ENCODE peak calls at places on chromosomes 2 and 18, in four cellular contexts. One of them, this sample, is unnamed.

GRCh38 chr2:64644240-64645013 is 9.3 kb downstream of the SERTAD2 start:
- DNase-seq in H9: peak
- DNase-seq in effector memory CD8-positive, alpha-beta T cell: no peak
- DNase-seq in hypothalamus: no peak
- DNase-seq in this sample: no peak

GRCh38 chr2:56801770-56802169 is 618.0 kb downstream of the CCDC85A start:
- DNase-seq in effector memory CD8-positive, alpha-beta T cell: no peak
- DNase-seq in H9: no peak
- DNase-seq in hypothalamus: no peak
- DNase-seq in this sample: no peak

GRCh38 chr2:15189236-15189635 is 371.9 kb downstream of the NBAS start:
- DNase-seq in hypothalamus: no peak
- DNase-seq in H9: peak
- DNase-seq in effector memory CD8-positive, alpha-beta T cell: no peak
- DNase-seq in this sample: no peak

GRCh38 chr2:12717988-12718661 is 1.4 kb downstream of the TRIB2 start:
- DNase-seq in H9: no peak
- DNase-seq in hypothalamus: no peak
- DNase-seq in effector memory CD8-positive, alpha-beta T cell: peak
- DNase-seq in this sample: no peak

GRCh38 chr2:54722641-54723299 is 692 bp upstream of the EML6 start:
- DNase-seq in hypothalamus: no peak
- DNase-seq in effector memory CD8-positive, alpha-beta T cell: no peak
- DNase-seq in H9: no peak
- DNase-seq in this sample: no peak

GRCh38 chr18:59512025-59512710 is 153.1 kb upstream of the LMAN1 start:
- DNase-seq in effector memory CD8-positive, alpha-beta T cell: no peak
- DNase-seq in H9: no peak
- DNase-seq in hypothalamus: no peak
- DNase-seq in this sample: no peak

GRCh38 chr2:46878886-46879285 is 36.7 kb downstream of the MCFD2 start:
- DNase-seq in H9: peak
- DNase-seq in effector memory CD8-positive, alpha-beta T cell: no peak
- DNase-seq in hypothalamus: no peak
- DNase-seq in this sample: no peak

GRCh38 chr2:234502285-234502918 is 5.5 kb upstream of the ARL4C start:
- DNase-seq in hypothalamus: no peak
- DNase-seq in H9: no peak
- DNase-seq in effector memory CD8-positive, alpha-beta T cell: no peak
- DNase-seq in this sample: no peak

GRCh38 chr2:230443540-230443939 is 27.5 kb downstream of the SP100 start:
- DNase-seq in hypothalamus: no peak
- DNase-seq in effector memory CD8-positive, alpha-beta T cell: no peak
- DNase-seq in H9: no peak
- DNase-seq in this sample: no peak